ENCODE peak calls at places on chromosome 4, in nine cellular contexts. O is fibroblast of lung; X is transverse colon; Z is CD8-positive, alpha-beta T cell; E is left lung; U is upper lobe of left lung; V is breast epithelium; H is colonic mucosa; W is sigmoid colon. T is an unnamed sample.

GRCh38 chr4:174398728-174399127 is 115.0 kb downstream of the CEP44 start:
- DNase-seq in O (peak; percentile 77), H (no peak), W (no peak), Z (no peak), V (no peak), U (no peak), E (no peak), X (no peak), T (no peak)

GRCh38 chr4:20194079-20195013 is 57.4 kb upstream of the SLIT2 start:
- DNase-seq in W (no peak), X (no peak), U (no peak), H (no peak), O (peak; percentile 90), E (no peak), V (no peak), Z (no peak), T (no peak)

GRCh38 chr4:128288689-128289106 is 1.1 kb upstream of the PGRMC2 start:
- DNase-seq in O (peak; percentile 45), W (no peak), E (no peak), V (peak; percentile 26), Z (peak; percentile 69), X (peak; percentile 30), U (no peak), H (peak; percentile 47), T (no peak)

GRCh38 chr4:163331629-163332360 is 601 bp downstream of the NPY1R start:
- DNase-seq in V (no peak), Z (no peak), H (no peak), U (peak; percentile 85), E (no peak), W (no peak), O (peak; percentile 32), X (peak; percentile 13), T (no peak)

GRCh38 chr4:137032242-137032641 is 500.1 kb downstream of the PCDH18 start:
- DNase-seq in E (no peak), U (no peak), H (no peak), V (no peak), O (peak; percentile 9), X (no peak), Z (no peak), W (no peak), T (no peak)

GRCh38 chr4:39635023-39635422 is 3.6 kb downstream of the SMIM14 start:
- DNase-seq in O (peak; percentile 9), X (peak; percentile 52), E (peak; percentile 52), V (peak; percentile 41), W (no peak), Z (no peak), H (peak; percentile 63), U (no peak), T (no peak)

GRCh38 chr4:4960574-4960973 is 58.7 kb downstream of the CYTL1 start:
- DNase-seq in O (no peak), E (no peak), Z (no peak), U (no peak), H (no peak), W (no peak), X (no peak), V (no peak), T (no peak)

GRCh38 chr4:34721835-34722234 is 1522.5 kb downstream of the ARAP2 start:
- DNase-seq in H (no peak), W (no peak), X (no peak), V (no peak), E (no peak), Z (no peak), O (no peak), U (no peak), T (no peak)

GRCh38 chr4:75142377-75142776 is 209.5 kb downstream of the PARM1 start:
- DNase-seq in Z (no peak), V (no peak), E (no peak), X (no peak), O (peak; percentile 1), H (no peak), U (no peak), W (no peak), T (no peak)

GRCh38 chr4:128525387-128525786 is 237.8 kb upstream of the PGRMC2 start:
- DNase-seq in Z (no peak), H (no peak), U (no peak), W (no peak), E (no peak), X (no peak), O (peak; percentile 78), V (no peak), T (no peak)

GRCh38 chr4:78784255-78784654 is 8.1 kb downstream of the BMP2K start:
- DNase-seq in H (no peak), O (peak; percentile 95), W (no peak), Z (no peak), E (no peak), V (no peak), X (no peak), U (no peak), T (no peak)

GRCh38 chr4:680931-681645 is 6.7 kb downstream of the MYL5 start:
- DNase-seq in V (no peak), U (peak; percentile 93), Z (peak; percentile 54), E (peak; percentile 62), W (peak; percentile 89), X (peak; percentile 83), O (no peak), H (peak; percentile 67), T (no peak)

GRCh38 chr4:80011636-80012236 is 61.3 kb downstream of the ANTXR2 start:
- DNase-seq in V (no peak), Z (no peak), W (no peak), X (no peak), E (no peak), H (no peak), O (peak; percentile 83), U (no peak), T (no peak)

GRCh38 chr4:55887594-55887993 is 34.1 kb downstream of the EXOC1 start:
- DNase-seq in Z (no peak), U (no peak), X (no peak), O (no peak), V (no peak), W (no peak), E (no peak), H (no peak), T (no peak)

GRCh38 chr4:183417356-183417755 is 27.1 kb upstream of the CDKN2AIP start:
- DNase-seq in E (no peak), X (no peak), U (no peak), H (no peak), V (no peak), O (no peak), W (no peak), Z (no peak), T (no peak)

GRCh38 chr4:2432991-2433530 is 14.3 kb downstream of the CFAP99 start:
- DNase-seq in X (no peak), O (peak; percentile 76), U (peak; percentile 59), W (no peak), V (no peak), Z (no peak), H (no peak), E (no peak), T (no peak)

GRCh38 chr4:38728651-38729141 is 54.1 kb downstream of the TLR10 start:
- DNase-seq in E (peak; percentile 73), X (peak; percentile 85), V (peak; percentile 63), H (peak; percentile 89), O (no peak), W (no peak), Z (no peak), U (no peak), T (no peak)

GRCh38 chr4:48375651-48376291 is 34.4 kb downstream of the SLAIN2 start:
- DNase-seq in O (peak; percentile 79), E (peak; percentile 45), V (no peak), U (no peak), W (no peak), X (peak; percentile 71), H (peak; percentile 78), Z (no peak), T (no peak)

GRCh38 chr4:88814043-88814617 is 116.5 kb upstream of the NAP1L5 start:
- DNase-seq in X (no peak), O (no peak), H (no peak), U (no peak), E (no peak), V (no peak), Z (no peak), W (no peak), T (no peak)
- TF ChIP-seq CTCF in X (no peak), O (no peak), H (no peak), U (no peak), E (no peak), V (no peak), Z (no peak), W (no peak), T (no peak)

GRCh38 chr4:145805490-145805889 is 125.5 kb downstream of the C4orf51 start:
- DNase-seq in V (no peak), Z (no peak), H (no peak), O (peak; percentile 65), E (no peak), U (no peak), X (no peak), W (no peak), T (no peak)
- H3K4me1 ChIP-seq in V (no peaks in the 10 kb centered on the region), Z (no peaks in the 10 kb centered on the region), H (no peaks in the 10 kb centered on the region), O (peaks cover 2% of the 10 kb centered on the region), E (peaks cover 13% of the 10 kb centered on the region), U (no peaks in the 10 kb centered on the region), X (no peaks in the 10 kb centered on the region), W (peaks cover 17% of the 10 kb centered on the region), T (no peaks in the 10 kb centered on the region)

GRCh38 chr4:120056249-120056648 is 10.4 kb downstream of the MAD2L1 start:
- DNase-seq in X (no peak), V (no peak), U (no peak), W (no peak), Z (no peak), E (no peak), H (no peak), O (peak; percentile 39), T (no peak)
- TF ChIP-seq CTCF in X (peak; percentile 30), V (no peak), U (no peak), W (no peak), Z (no peak), E (peak; percentile 25), H (no peak), O (peak; percentile 20), T (peak; percentile 17)

GRCh38 chr4:10090467-10091250 is 25.9 kb downstream of the WDR1 start:
- DNase-seq in H (no peak), U (no peak), E (no peak), X (no peak), O (no peak), V (no peak), Z (peak; percentile 11), W (no peak), T (no peak)

GRCh38 chr4:10091531-10092181 is 24.9 kb downstream of the WDR1 start:
- DNase-seq in X (no peak), U (no peak), O (no peak), Z (peak; percentile 12), H (no peak), W (no peak), E (no peak), V (no peak), T (no peak)

GRCh38 chr4:10087152-10087791 is 29.3 kb downstream of the WDR1 start:
- DNase-seq in O (no peak), W (peak; percentile 60), X (no peak), Z (peak; percentile 14), V (no peak), U (no peak), E (peak; percentile 24), H (no peak), T (no peak)

GRCh38 chr4:10088135-10089010 is 28.2 kb downstream of the WDR1 start:
- DNase-seq in E (no peak), Z (peak; percentile 8), O (no peak), H (no peak), U (no peak), W (no peak), X (no peak), V (no peak), T (no peak)

DNA sequence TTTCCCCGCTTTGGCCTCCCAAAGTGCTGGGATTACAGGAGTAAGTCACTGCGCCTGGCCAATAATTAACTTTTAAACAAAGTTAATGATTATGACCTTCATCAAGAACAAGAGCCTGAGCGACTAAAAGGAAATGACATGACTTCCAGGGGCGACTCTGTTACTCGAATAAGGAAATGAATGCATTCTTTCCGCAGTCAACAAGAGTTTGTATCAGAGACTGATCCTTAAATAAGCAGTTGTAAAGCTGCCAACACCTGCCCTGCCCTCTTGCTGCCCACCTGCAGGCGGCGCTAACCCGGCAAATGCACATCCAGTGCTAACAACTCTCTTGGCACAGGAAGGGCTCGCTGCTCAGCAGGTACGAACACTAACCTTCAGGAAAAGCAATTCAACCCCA is 27.3 kb downstream of the WDR1 start:
- DNase-seq in V (no peak), O (no peak), Z (peak; percentile 25), E (no peak), X (peak; percentile 88), H (peak; percentile 87), W (no peak), U (no peak), T (no peak)
- H3K4me1 ChIP-seq in V (peaks cover 12% of the 10 kb centered on the region), O (peaks cover 18% of the 10 kb centered on the region), Z (peaks cover 29% of the 10 kb centered on the region), E (peaks cover 22% of the 10 kb centered on the region), X (peaks cover 30% of the 10 kb centered on the region), H (peaks cover 14% of the 10 kb centered on the region), W (peaks cover 58% of the 10 kb centered on the region), U (peaks cover 45% of the 10 kb centered on the region), T (peaks cover 66% of the 10 kb centered on the region)

T was measured in esophagus squamous epithelium.